ENCODE peak calls at places on chromosomes 4 and X, in five cellular contexts. C is H9, M is neuronal stem cell, H is H1, Y is trophoblast cell. U is an unnamed sample. For H3K79me1, the result is how much of the 10 kb centered on the place peaks cover.

GRCh38 chr4:140296871-140297570 is 76.4 kb upstream of the SCOC start:
- DNase-seq in C (no peak), M (no peak), H (no peak), Y (no peak), U (peak)

GRCh38 chr4:112704991-112705845 is 68.3 kb downstream of the LARP7 start:
- DNase-seq in C (peak), M (peak), H (peak), Y (peak), U (peak)

GRCh38 chrX:153375571-153375970 is 25.6 kb downstream of the PNMA6E start:
- DNase-seq in C (no peak), M (no peak), H (no peak), Y (no peak), U (no peak)

GRCh38 chrX:40418413-40419195 is 162.2 kb upstream of the ATP6AP2 start:
- DNase-seq in C (no peak), M (no peak), H (no peak), Y (peak), U (no peak)

GRCh38 chrX:13937370-13938052 is 92.2 kb downstream of the GEMIN8 start:
- DNase-seq in C (no peak), M (peak), H (no peak), Y (peak), U (peak)

GRCh38 chrX:132612990-132613564 is 124.2 kb upstream of the MBNL3 start:
- DNase-seq in C (peak), M (no peak), H (no peak), Y (peak), U (peak)

GRCh38 chr4:126592088-126592487 is 1040.7 kb upstream of the INTU start:
- DNase-seq in C (no peak), M (no peak), H (no peak), Y (peak), U (peak)

GRCh38 chr4:185020863-185021761 is 2.8 kb downstream of the HELT start:
- DNase-seq in C (no peak), M (no peak), H (no peak), Y (no peak), U (no peak)

GRCh38 chrX:1451676-1452496 is 823 bp downstream of the ASMTL start:
- DNase-seq in C (peak), M (no peak), H (no peak), Y (no peak), U (no peak)

GRCh38 chr4:153748378-153748777 is 11.4 kb downstream of the RNF175 start:
- DNase-seq in C (no peak), M (no peak), H (no peak), Y (peak), U (peak)

GRCh38 chr4:123599920-123600394 is 203.4 kb downstream of the SPRY1 start:
- DNase-seq in C (peak), M (peak), H (peak), Y (no peak), U (peak)

GRCh38 chr4:155846929-155847328 is 19.1 kb downstream of the ASIC5 start:
- DNase-seq in C (no peak), M (no peak), H (no peak), Y (no peak), U (no peak)

GRCh38 chr4:85901500-85901899 is 426.6 kb downstream of the ARHGAP24 start:
- DNase-seq in C (no peak), M (no peak), H (no peak), Y (no peak), U (peak)

GRCh38 chr4:6961496-6962210 is 52.0 kb downstream of the TBC1D14 start:
- DNase-seq in C (no peak), M (no peak), H (no peak), Y (no peak), U (no peak)

GRCh38 chr4:38804654-38805295 is at the start of gene TLR1:
- DNase-seq in C (no peak), M (no peak), H (no peak), Y (peak), U (peak)

GRCh38 chr4:41750158-41750623 is 1.7 kb upstream of the PHOX2B start:
- DNase-seq in C (peak), M (peak), H (no peak), Y (no peak), U (no peak)

GRCh38 chrX:18353931-18354368 is 538 bp downstream of the SCML2 start:
- DNase-seq in C (peak), M (peak), H (no peak), Y (no peak), U (no peak)

GRCh38 chrX:99033226-99033901 is 1376.7 kb downstream of the PCDH19 start:
- DNase-seq in C (no peak), M (no peak), H (no peak), Y (no peak), U (no peak)

GRCh38 chrX:97126020-97126419 is 242.3 kb downstream of the RPA4 start:
- DNase-seq in C (no peak), M (no peak), H (no peak), Y (no peak), U (peak)

GRCh38 chr4:26418850-26419249 is 71.4 kb downstream of the CCKAR start:
- DNase-seq in C (no peak), M (no peak), H (no peak), Y (no peak), U (no peak)

GRCh38 chr4:26420438-26420837 is 69.8 kb downstream of the CCKAR start:
- DNase-seq in C (no peak), M (no peak), H (no peak), Y (no peak), U (peak)

GRCh38 chr4:26420903-26421302 is 69.4 kb downstream of the CCKAR start:
- DNase-seq in C (no peak), M (no peak), H (no peak), Y (no peak), U (peak)

GRCh38 chr4:26413595-26413994 is 76.7 kb downstream of the CCKAR start:
- DNase-seq in C (no peak), M (no peak), H (no peak), Y (no peak), U (no peak)

DNA sequence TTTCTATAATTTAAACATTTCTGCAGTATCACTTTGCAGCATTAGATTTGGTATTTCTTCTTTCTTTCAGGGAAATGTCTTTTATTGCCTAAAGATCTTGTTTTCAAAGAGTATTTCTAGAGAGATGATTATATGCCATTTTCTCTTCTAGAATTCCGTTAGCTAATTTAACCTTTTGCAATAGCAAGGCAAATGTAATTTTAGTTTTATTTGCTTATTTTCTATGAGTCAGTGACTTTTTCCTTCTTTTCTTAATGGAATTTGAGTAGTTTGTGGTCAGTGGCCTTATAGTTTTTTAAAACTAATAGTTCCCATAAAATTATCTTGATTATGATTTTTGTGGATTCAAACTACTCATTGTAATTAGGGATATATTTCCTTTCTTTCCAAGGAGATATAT is 72.2 kb downstream of the CCKAR start:
- DNase-seq in C (no peak), M (no peak), H (no peak), Y (no peak), U (no peak)
- H2BK12ac ChIP-seq in C (no peak), M (no peak), H (no peak), Y (no peak), U (no peak)

GRCh38 chr4:98615991-98616390 is 42.4 kb downstream of the TSPAN5 start:
- DNase-seq in C (no peak), M (no peak), H (no peak), Y (no peak), U (no peak)
- H3K79me1 ChIP-seq in C (under half), M (under half), H (under half), Y (under half), U (under half)

GRCh38 chr4:157655101-157655818 is 434.7 kb downstream of the GRIA2 start:
- DNase-seq in C (no peak), M (no peak), H (no peak), Y (no peak), U (no peak)
- H2BK12ac ChIP-seq in C (no peak), M (no peak), H (no peak), Y (no peak), U (no peak)

GRCh38 chr4:169253904-169254303 is 16.9 kb downstream of the SH3RF1 start:
- DNase-seq in C (no peak), M (no peak), H (no peak), Y (no peak), U (peak)
- H3K79me1 ChIP-seq in C (under half), M (under half), H (under half), Y (under half), U (under half)

GRCh38 chrX:72202792-72203401 is 21.3 kb downstream of the PIN4 start:
- DNase-seq in C (peak), M (no peak), H (no peak), Y (no peak), U (no peak)
- H2BK12ac ChIP-seq in C (no peak), M (no peak), H (no peak), Y (no peak), U (no peak)

U was measured in mesenchymal stem cell.